ENCODE peak calls at places on chromosomes 16 and 17, in seven cellular contexts. K, B, G, V, N, O and E are unnamed samples.

GRCh38 chr16:4089811-4090293 is 26.4 kb downstream of the ADCY9 start:
- DNase-seq in K (no peak), V (no peak), G (no peak), O (no peak), N (no peak), B (no peak), E (no peak)

GRCh38 chr16:278863-279366 is 1.5 kb upstream of the ARHGDIG start:
- DNase-seq in V (no peak), B (no peak), G (no peak), O (no peak), N (peak), K (no peak), E (peak)

GRCh38 chr16:12474794-12475410 is 328.8 kb downstream of the CPPED1 start:
- DNase-seq in V (no peak), B (no peak), O (no peak), G (no peak), N (no peak), K (no peak), E (no peak)

GRCh38 chr16:89712476-89712805 is 8.3 kb downstream of the VPS9D1 start:
- DNase-seq in G (no peak), N (no peak), O (no peak), V (no peak), K (no peak), B (no peak), E (peak)

GRCh38 chr16:85254051-85254450 is 141.8 kb upstream of the CIBAR2 start:
- DNase-seq in B (no peak), G (no peak), V (no peak), O (no peak), N (no peak), K (no peak), E (no peak)

GRCh38 chr16:83205896-83206295 is 579.1 kb downstream of the CDH13 start:
- DNase-seq in V (no peak), B (no peak), N (no peak), K (no peak), G (no peak), O (no peak), E (no peak)

GRCh38 chr17:40355123-40355803 is 9.3 kb downstream of the GJD3 start:
- DNase-seq in V (peak), B (peak), G (no peak), O (peak), N (peak), K (peak), E (peak)

GRCh38 chr16:12319464-12320030 is 343.0 kb downstream of the SNX29 start:
- DNase-seq in K (no peak), B (no peak), N (peak), G (no peak), O (no peak), V (no peak), E (no peak)

GRCh38 chr16:71537643-71538042 is 11.4 kb downstream of the CHST4 start:
- DNase-seq in N (no peak), B (peak), O (peak), K (no peak), G (no peak), V (no peak), E (peak)

GRCh38 chr17:14301279-14301760 is 439 bp downstream of the HS3ST3B1 start:
- DNase-seq in N (peak), B (no peak), K (no peak), G (no peak), O (no peak), V (no peak), E (no peak)
- TF ChIP-seq CTCF in N (no peak), B (no peak), K (peak), G (no peak), O (no peak), V (no peak), E (peak)

DNA sequence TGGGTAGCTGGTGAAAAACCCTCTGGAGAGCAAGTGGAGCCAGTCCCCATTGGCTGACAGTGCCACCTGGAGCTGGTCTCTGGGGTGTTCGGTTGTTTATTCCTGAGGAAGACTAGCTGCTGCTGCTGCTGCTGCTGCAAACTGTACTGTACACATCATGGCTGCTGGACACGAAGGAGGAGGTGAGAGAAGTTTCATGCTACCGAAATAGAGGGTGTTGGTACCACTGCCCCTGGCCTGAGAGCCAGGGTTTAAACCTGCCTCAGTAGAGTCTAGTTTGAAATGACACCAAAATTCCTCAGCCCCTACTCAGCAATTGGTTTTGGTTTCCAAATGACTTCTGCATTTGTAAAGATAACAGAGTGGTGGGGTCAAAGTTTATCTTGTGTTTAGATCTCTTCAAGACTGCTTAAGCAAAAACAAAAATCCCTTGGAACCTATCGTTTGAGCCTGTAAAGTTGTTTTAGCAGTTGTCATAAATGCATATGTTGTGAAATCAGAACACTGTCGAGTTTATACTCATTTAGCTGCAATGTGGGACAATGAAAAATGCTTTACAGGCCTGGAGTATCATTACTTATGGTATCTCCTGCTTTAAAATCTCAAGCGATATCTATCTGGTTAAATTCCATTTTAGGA is 40.8 kb downstream of the CYB5B start:
- DNase-seq in G (no peak), N (no peak), O (no peak), K (no peak), V (no peak), B (peak), E (peak)
- TF ChIP-seq CTCF in G (no peak), N (no peak), O (no peak), K (no peak), V (no peak), B (peak), E (no peak)

GRCh38 chr16:62194828-62195227 is 158.6 kb upstream of the CDH8 start:
- DNase-seq in G (no peak), O (no peak), V (no peak), K (no peak), N (no peak), B (no peak), E (no peak)
- TF ChIP-seq CTCF in G (no peak), O (no peak), V (no peak), K (no peak), N (no peak), B (no peak), E (no peak)

GRCh38 chr17:70202840-70203239 is 33.5 kb downstream of the KCNJ2 start:
- DNase-seq in O (no peak), V (no peak), G (no peak), N (no peak), B (no peak), K (no peak), E (no peak)
- TF ChIP-seq CTCF in O (no peak), V (no peak), G (no peak), N (no peak), B (no peak), K (no peak), E (no peak)

DNA sequence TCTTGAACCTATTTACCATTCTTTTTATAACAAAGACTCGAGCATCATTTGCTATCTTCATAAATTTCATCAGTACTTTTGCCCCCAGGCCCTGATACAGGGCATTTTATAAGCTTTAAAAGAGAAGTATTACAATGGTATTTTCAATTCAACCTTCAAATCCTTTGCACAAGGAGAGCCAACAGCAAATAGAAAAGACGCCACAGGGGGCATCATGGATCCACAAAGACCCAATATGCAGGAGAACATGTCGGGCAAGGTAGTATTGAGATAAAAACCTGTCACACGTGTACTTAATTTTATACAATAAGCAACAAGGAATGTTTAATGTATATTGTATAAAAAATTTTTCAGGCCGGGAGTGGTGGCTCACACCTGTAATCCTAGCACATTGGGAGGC is 10.2 kb downstream of the MAP3K14 start:
- DNase-seq in G (no peak), O (no peak), N (no peak), K (no peak), B (no peak), V (no peak), E (no peak)
- TF ChIP-seq CTCF in G (no peak), O (no peak), N (no peak), K (no peak), B (no peak), V (no peak), E (no peak)